ENCODE peak calls at places on chromosomes 5 and 9, in five cellular contexts. F is AG09309; C is left ventricle myocardium superior; I is stimulated activated CD4-positive, alpha-beta T cell treated with anti-CD3 and anti-CD28 coated beads, Interleukin-2, amount 100 ng/mL, for 48 hours; N is C1 segment of cervical spinal cord. E is an unnamed sample.

GRCh38 chr5:127957183-127957582 is 126.4 kb upstream of the SLC12A2 start:
- DNase-seq in F (no peak), C (peak), I (no peak), N (no peak), E (peak)

GRCh38 chr9:132090771-132091170 is 11.1 kb upstream of the MED27 start:
- DNase-seq in F (no peak), C (no peak), I (no peak), N (no peak), E (no peak)

GRCh38 chr5:128172102-128172501 is 88.5 kb downstream of the SLC12A2 start:
- DNase-seq in F (no peak), C (no peak), I (no peak), N (no peak), E (no peak)

GRCh38 chr5:153678617-153679329 is 188.3 kb downstream of the GRIA1 start:
- DNase-seq in F (no peak), C (peak), I (no peak), N (no peak), E (no peak)

GRCh38 chr5:72816297-72817075 is at the start of gene TNPO1:
- DNase-seq in F (peak), C (peak), I (peak), N (peak), E (peak)

GRCh38 chr5:81007637-81008027 is 47.5 kb downstream of the RASGRF2 start:
- DNase-seq in F (no peak), C (no peak), I (peak), N (no peak), E (no peak)

GRCh38 chr5:178323961-178324360 is 91.4 kb upstream of the PHYKPL start:
- DNase-seq in F (no peak), C (no peak), I (no peak), N (no peak), E (no peak)

GRCh38 chr5:92629000-92629399 is 952.0 kb downstream of the NR2F1-AS1 start:
- DNase-seq in F (no peak), C (no peak), I (no peak), N (no peak), E (no peak)

GRCh38 chr9:137252555-137253506 is 1.7 kb downstream of the STPG3 start:
- DNase-seq in F (no peak), C (no peak), I (no peak), N (no peak), E (no peak)

GRCh38 chr5:169942181-169942580 is 38.1 kb downstream of the INSYN2B start:
- DNase-seq in F (peak), C (no peak), I (no peak), N (no peak), E (no peak)

GRCh38 chr5:133398646-133399081 is 213.7 kb downstream of the FSTL4 start:
- DNase-seq in F (no peak), C (no peak), I (peak), N (no peak), E (no peak)

GRCh38 chr5:57298985-57299491 is 125.2 kb downstream of the GPBP1 start:
- DNase-seq in F (peak), C (no peak), I (peak), N (peak), E (peak)

GRCh38 chr9:99579964-99580363 is 241.7 kb upstream of the NR4A3 start:
- DNase-seq in F (no peak), C (no peak), I (no peak), N (no peak), E (no peak)

GRCh38 chr5:24786108-24786507 is 141.3 kb upstream of the CDH10 start:
- DNase-seq in F (no peak), C (no peak), I (no peak), N (no peak), E (no peak)

GRCh38 chr5:90898330-90899013 is 339.9 kb downstream of the ADGRV1 start:
- DNase-seq in F (no peak), C (no peak), I (no peak), N (no peak), E (peak)

GRCh38 chr5:19886123-19886921 is 101.7 kb downstream of the CDH18 start:
- DNase-seq in F (peak), C (no peak), I (no peak), N (no peak), E (peak)

GRCh38 chr5:1243487-1244152 is 18.4 kb downstream of the SLC6A18 start:
- DNase-seq in F (no peak), C (no peak), I (no peak), N (no peak), E (no peak)

GRCh38 chr9:98118640-98119601 is at the start of gene TRIM14:
- DNase-seq in F (no peak), C (peak), I (peak), N (no peak), E (peak)

GRCh38 chr9:87554177-87554940 is 56.7 kb downstream of the DAPK1 start:
- DNase-seq in F (peak), C (no peak), I (no peak), N (no peak), E (no peak)

GRCh38 chr9:137982132-137982666 is 104.6 kb downstream of the CACNA1B start:
- DNase-seq in F (no peak), C (no peak), I (no peak), N (no peak), E (no peak)

GRCh38 chr5:107926121-107926520 is 255.4 kb upstream of the EFNA5 start:
- DNase-seq in F (no peak), C (no peak), I (no peak), N (no peak), E (no peak)

GRCh38 chr5:170495796-170496195 is 8.0 kb upstream of the KCNIP1 start:
- DNase-seq in F (no peak), C (no peak), I (no peak), N (no peak), E (no peak)

GRCh38 chr5:73174100-73174815 is 1.3 kb downstream of the TMEM174 start:
- DNase-seq in F (no peak), C (no peak), I (no peak), N (no peak), E (no peak)

GRCh38 chr9:95757026-95757425 is 118.5 kb upstream of the ERCC6L2 start:
- DNase-seq in F (peak), C (no peak), I (no peak), N (no peak), E (peak)

GRCh38 chr9:31137151-31137849 is 1247.1 kb upstream of the ACO1 start:
- DNase-seq in F (no peak), C (no peak), I (no peak), N (no peak), E (peak)

E was measured in NCI-H226.